ENCODE peak calls at places on chromosomes 6 and 20, in six cellular contexts. M, Y, Q, Z, A and G are unnamed samples.

GRCh38 chr6:87407531-87407895 is 259 bp upstream of the CFAP206 start:
- DNase-seq in Q (no peak), A (peak), Y (peak), M (no peak), Z (peak), G (no peak)

GRCh38 chr6:132070356-132070755 is 119.2 kb upstream of the CCN2 start:
- DNase-seq in Y (no peak), A (no peak), Z (peak), Q (no peak), M (no peak), G (no peak)

GRCh38 chr6:73286752-73287151 is 23.8 kb upstream of the KHDC1 start:
- DNase-seq in A (no peak), Z (no peak), Q (no peak), Y (no peak), M (no peak), G (no peak)

GRCh38 chr6:905541-905940 is 212.6 kb upstream of the EXOC2 start:
- DNase-seq in A (no peak), M (no peak), Q (no peak), Z (no peak), Y (no peak), G (no peak)

GRCh38 chr20:20293986-20294385 is 73.9 kb upstream of the INSM1 start:
- DNase-seq in Z (no peak), Y (no peak), Q (no peak), A (no peak), M (no peak), G (no peak)

GRCh38 chr20:2101057-2101934 is at the start of gene STK35:
- DNase-seq in Q (no peak), M (no peak), A (no peak), Y (peak), Z (no peak), G (no peak)

GRCh38 chr6:41940759-41941279 is 789 bp downstream of the CCND3 start:
- DNase-seq in Y (no peak), M (peak), Z (peak), A (no peak), Q (no peak), G (no peak)

GRCh38 chr6:138521800-138522199 is 22.5 kb upstream of the NHSL1 start:
- DNase-seq in Q (no peak), M (no peak), A (no peak), Z (no peak), Y (no peak), G (no peak)

GRCh38 chr20:49980140-49981008 is 2.4 kb upstream of the SNAI1 start:
- DNase-seq in Y (no peak), Q (no peak), Z (no peak), M (no peak), A (no peak), G (no peak)

GRCh38 chr20:15576401-15576800 is 996.8 kb downstream of the KIF16B start:
- DNase-seq in Y (no peak), Z (no peak), M (no peak), A (no peak), Q (no peak), G (no peak)

GRCh38 chr6:137427670-137428290 is 66.4 kb downstream of the OLIG3 start:
- DNase-seq in Z (no peak), A (no peak), Q (no peak), Y (no peak), M (no peak), G (no peak)

GRCh38 chr6:6721606-6722005 is 133.1 kb downstream of the LY86 start:
- DNase-seq in Q (no peak), Z (no peak), M (no peak), Y (no peak), A (no peak), G (no peak)

GRCh38 chr20:48722737-48723191 is 105.0 kb downstream of the PREX1 start:
- DNase-seq in A (peak), Q (no peak), Y (no peak), Z (no peak), M (peak), G (no peak)

GRCh38 chr6:53728570-53729194 is 63.1 kb upstream of the KLHL31 start:
- DNase-seq in Y (peak), M (peak), Z (peak), Q (no peak), A (peak), G (no peak)

GRCh38 chr6:52418606-52419005 is 1.5 kb upstream of the EFHC1 start:
- DNase-seq in A (no peak), Y (no peak), Q (no peak), Z (no peak), M (no peak), G (no peak)

GRCh38 chr20:21272279-21272678 is 30.9 kb upstream of the XRN2 start:
- DNase-seq in Z (peak), A (peak), M (no peak), Y (peak), Q (no peak), G (no peak)

GRCh38 chr6:16205377-16206144 is 32.8 kb upstream of the GMPR start:
- DNase-seq in Z (no peak), M (peak), Q (no peak), Y (no peak), A (peak), G (no peak)

GRCh38 chr20:32433311-32434021 is 75.3 kb downstream of the ASXL1 start:
- DNase-seq in M (no peak), Y (no peak), Q (no peak), A (peak), Z (no peak), G (no peak)

GRCh38 chr20:44522841-44523240 is 971 bp upstream of the SERINC3 start:
- DNase-seq in Q (no peak), M (no peak), Y (no peak), Z (no peak), A (no peak), G (no peak)

GRCh38 chr6:152124432-152125074 is 317.1 kb downstream of the ESR1 start:
- DNase-seq in A (peak), Q (no peak), Z (peak), Y (peak), M (no peak), G (no peak)

GRCh38 chr6:43938178-43939101 is 168.4 kb downstream of the VEGFA start:
- DNase-seq in Y (no peak), A (no peak), M (peak), Q (no peak), Z (no peak), G (no peak)

GRCh38 chr20:49888341-49889244 is 26.7 kb downstream of the SPATA2 start:
- DNase-seq in Z (peak), Y (peak), M (peak), Q (peak), A (peak), G (peak)

GRCh38 chr20:25399038-25399430 is 8.4 kb upstream of the ABHD12 start:
- DNase-seq in A (peak), Z (peak), Q (no peak), Y (peak), M (peak), G (no peak)

DNA sequence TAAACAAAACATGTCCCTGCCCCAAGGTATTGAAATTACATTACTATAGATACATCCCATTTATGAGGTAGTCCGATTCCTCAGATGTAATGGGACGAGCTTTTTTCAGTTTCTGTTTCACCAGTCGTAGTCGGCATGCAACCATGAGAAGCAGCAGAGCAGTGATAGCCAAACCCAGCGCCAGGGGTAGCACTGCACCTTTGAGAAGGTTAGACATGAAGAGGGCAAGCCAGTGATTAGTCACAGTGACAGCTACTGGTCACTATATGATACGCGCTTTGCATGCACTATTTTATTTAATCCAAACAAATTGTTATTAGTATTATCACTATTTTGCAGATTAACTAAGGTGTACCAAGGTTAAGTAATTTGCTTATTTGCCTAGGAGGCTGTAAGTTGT is 43.7 kb downstream of the LRP11 start:
- DNase-seq in Z (no peak), M (no peak), Y (peak), A (no peak), Q (no peak), G (no peak)
- TF ChIP-seq CTCF in Z (no peak), M (no peak), Y (peak), A (no peak), Q (no peak), G (no peak)

DNA sequence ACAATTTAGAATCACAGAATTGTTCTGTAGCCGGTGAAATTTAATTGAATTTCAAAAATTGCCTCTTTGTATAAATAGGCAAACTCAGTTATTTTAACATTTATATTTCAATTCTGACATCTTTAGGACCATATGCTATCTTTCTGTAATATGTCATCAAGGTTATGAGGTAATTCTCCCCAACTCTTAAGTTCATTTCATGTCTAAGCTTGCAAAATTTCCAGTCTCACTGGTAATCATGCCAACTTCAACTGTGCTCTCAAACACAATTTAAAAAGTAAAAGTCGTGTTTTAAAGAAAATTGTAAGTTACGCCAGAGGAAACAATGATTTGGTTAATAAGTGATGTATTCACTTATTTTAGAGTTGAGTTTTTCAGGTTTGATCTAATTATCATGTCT is 1.4 kb downstream of the NCOA7 start:
- DNase-seq in M (no peak), Y (no peak), A (peak), Z (peak), Q (no peak), G (no peak)
- TF ChIP-seq CTCF in M (no peak), Y (no peak), A (no peak), Z (no peak), Q (no peak), G (no peak)

DNA sequence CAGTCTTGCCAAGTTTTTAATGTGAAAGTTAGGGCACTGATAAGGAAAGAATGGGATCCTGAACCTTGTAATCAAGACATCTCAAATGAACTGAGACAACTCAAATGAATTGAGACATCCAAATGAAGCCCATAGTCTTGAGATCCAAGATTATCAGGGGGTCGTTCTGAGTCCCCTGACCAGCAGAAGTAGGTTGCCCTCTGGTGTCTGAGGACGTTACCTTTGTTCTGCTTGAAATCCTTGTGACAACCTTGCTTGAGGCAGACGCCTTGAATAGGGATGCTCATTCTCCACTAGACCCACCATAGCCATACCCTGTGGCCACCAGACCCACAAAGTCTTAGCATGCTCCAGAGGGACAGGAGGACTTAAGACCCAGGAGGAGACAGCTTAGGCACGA is 37.7 kb downstream of the ZBTB9 start:
- DNase-seq in Y (no peak), Q (no peak), Z (no peak), A (no peak), M (no peak), G (no peak)
- TF ChIP-seq CTCF in Y (no peak), Q (no peak), Z (no peak), A (no peak), M (no peak), G (no peak)

DNA sequence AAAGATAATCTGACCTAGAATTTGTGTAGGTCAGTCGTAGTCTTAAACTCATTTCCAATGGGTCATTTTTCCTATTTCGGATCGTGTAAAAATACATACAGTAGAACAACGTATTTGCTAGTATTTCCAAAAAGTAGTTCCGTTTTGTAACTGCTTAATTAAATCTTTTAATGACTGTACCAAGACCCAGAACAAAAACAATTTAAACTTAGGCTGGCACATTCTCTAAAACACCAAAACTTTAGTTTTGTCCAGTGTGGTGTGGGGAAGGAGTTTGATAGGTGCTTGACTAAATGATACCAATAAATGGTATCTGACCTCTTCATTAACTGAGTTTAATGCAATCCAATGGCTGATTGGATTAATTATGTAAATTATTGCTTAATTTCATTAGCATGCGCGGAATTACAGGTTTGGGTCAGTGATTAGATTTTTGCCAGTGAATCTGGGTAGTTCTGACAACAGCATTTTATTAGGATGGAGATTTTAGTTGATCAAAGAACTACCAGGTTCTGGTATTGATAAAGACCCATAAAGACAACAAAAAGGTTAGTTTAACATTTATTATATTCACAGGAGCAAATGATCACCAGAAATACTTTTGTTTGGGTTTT is 20.8 kb downstream of the OR2B2 start:
- DNase-seq in A (no peak), Y (peak), M (no peak), Q (no peak), Z (no peak), G (no peak)
- TF ChIP-seq CTCF in A (no peak), Y (no peak), M (no peak), Q (no peak), Z (no peak), G (no peak)